ENCODE peak calls at places on chromosomes 6 and 20, in five cellular contexts. One of them, this sample, is unnamed.

GRCh38 chr6:126963077-126963809 is 155.2 kb upstream of the RSPO3 start:
- DNase-seq in GM12891: no peak
- DNase-seq in AG04449: no peak
- DNase-seq in stimulated activated CD4-positive, alpha-beta T cell treated with anti-CD3 and anti-CD28 coated beads, Interleukin-12 subunit alpha, Interleukin-12 subunit beta, amount 100 ng/mL, for 4 hours: no peak
- DNase-seq in SIG-M5: no peak
- DNase-seq in this sample: no peak

GRCh38 chr6:69090132-69090531 is 455.1 kb downstream of the ADGRB3 start:
- DNase-seq in GM12891: no peak
- DNase-seq in SIG-M5: no peak
- DNase-seq in stimulated activated CD4-positive, alpha-beta T cell treated with anti-CD3 and anti-CD28 coated beads, Interleukin-12 subunit alpha, Interleukin-12 subunit beta, amount 100 ng/mL, for 4 hours: no peak
- DNase-seq in AG04449: peak
- DNase-seq in this sample: no peak

GRCh38 chr6:28337103-28337520 is 1.2 kb upstream of the ZSCAN31 start:
- DNase-seq in GM12891: no peak
- DNase-seq in AG04449: no peak
- DNase-seq in stimulated activated CD4-positive, alpha-beta T cell treated with anti-CD3 and anti-CD28 coated beads, Interleukin-12 subunit alpha, Interleukin-12 subunit beta, amount 100 ng/mL, for 4 hours: no peak
- DNase-seq in SIG-M5: no peak
- DNase-seq in this sample: no peak

GRCh38 chr20:63737940-63738686 is 1.5 kb upstream of the SLC2A4RG start:
- DNase-seq in AG04449: no peak
- DNase-seq in stimulated activated CD4-positive, alpha-beta T cell treated with anti-CD3 and anti-CD28 coated beads, Interleukin-12 subunit alpha, Interleukin-12 subunit beta, amount 100 ng/mL, for 4 hours: no peak
- DNase-seq in SIG-M5: no peak
- DNase-seq in GM12891: no peak
- DNase-seq in this sample: no peak

GRCh38 chr6:150567823-150568383 is 31.8 kb upstream of the PLEKHG1 start:
- DNase-seq in AG04449: no peak
- DNase-seq in stimulated activated CD4-positive, alpha-beta T cell treated with anti-CD3 and anti-CD28 coated beads, Interleukin-12 subunit alpha, Interleukin-12 subunit beta, amount 100 ng/mL, for 4 hours: no peak
- DNase-seq in GM12891: no peak
- DNase-seq in SIG-M5: no peak
- DNase-seq in this sample: no peak

GRCh38 chr20:45223136-45223535 is 2.0 kb downstream of the SEMG2 start:
- DNase-seq in GM12891: no peak
- DNase-seq in AG04449: no peak
- DNase-seq in SIG-M5: no peak
- DNase-seq in stimulated activated CD4-positive, alpha-beta T cell treated with anti-CD3 and anti-CD28 coated beads, Interleukin-12 subunit alpha, Interleukin-12 subunit beta, amount 100 ng/mL, for 4 hours: no peak
- DNase-seq in this sample: no peak

GRCh38 chr6:19333936-19334335 is 503.2 kb upstream of the ID4 start:
- DNase-seq in AG04449: no peak
- DNase-seq in SIG-M5: no peak
- DNase-seq in stimulated activated CD4-positive, alpha-beta T cell treated with anti-CD3 and anti-CD28 coated beads, Interleukin-12 subunit alpha, Interleukin-12 subunit beta, amount 100 ng/mL, for 4 hours: no peak
- DNase-seq in GM12891: no peak
- DNase-seq in this sample: no peak

GRCh38 chr20:46084805-46085792 is 4.7 kb downstream of the NCOA5 start:
- DNase-seq in AG04449: no peak
- DNase-seq in GM12891: no peak
- DNase-seq in stimulated activated CD4-positive, alpha-beta T cell treated with anti-CD3 and anti-CD28 coated beads, Interleukin-12 subunit alpha, Interleukin-12 subunit beta, amount 100 ng/mL, for 4 hours: no peak
- DNase-seq in SIG-M5: no peak
- DNase-seq in this sample: no peak

GRCh38 chr6:42907336-42907735 is 8.5 kb upstream of the PTCRA start:
- DNase-seq in GM12891: no peak
- DNase-seq in AG04449: no peak
- DNase-seq in SIG-M5: no peak
- DNase-seq in stimulated activated CD4-positive, alpha-beta T cell treated with anti-CD3 and anti-CD28 coated beads, Interleukin-12 subunit alpha, Interleukin-12 subunit beta, amount 100 ng/mL, for 4 hours: no peak
- DNase-seq in this sample: no peak

GRCh38 chr6:37709932-37710565 is 12.4 kb upstream of the MDGA1 start:
- DNase-seq in AG04449: no peak
- DNase-seq in GM12891: no peak
- DNase-seq in SIG-M5: no peak
- DNase-seq in stimulated activated CD4-positive, alpha-beta T cell treated with anti-CD3 and anti-CD28 coated beads, Interleukin-12 subunit alpha, Interleukin-12 subunit beta, amount 100 ng/mL, for 4 hours: no peak
- DNase-seq in this sample: no peak

GRCh38 chr6:21887301-21888185 is 294.0 kb downstream of the SOX4 start:
- DNase-seq in GM12891: no peak
- DNase-seq in AG04449: no peak
- DNase-seq in SIG-M5: no peak
- DNase-seq in stimulated activated CD4-positive, alpha-beta T cell treated with anti-CD3 and anti-CD28 coated beads, Interleukin-12 subunit alpha, Interleukin-12 subunit beta, amount 100 ng/mL, for 4 hours: no peak
- DNase-seq in this sample: no peak

GRCh38 chr6:56866917-56867522 is 87.9 kb upstream of the BEND6 start:
- DNase-seq in GM12891: no peak
- DNase-seq in SIG-M5: no peak
- DNase-seq in stimulated activated CD4-positive, alpha-beta T cell treated with anti-CD3 and anti-CD28 coated beads, Interleukin-12 subunit alpha, Interleukin-12 subunit beta, amount 100 ng/mL, for 4 hours: no peak
- DNase-seq in AG04449: no peak
- DNase-seq in this sample: no peak

GRCh38 chr6:27066802-27067201 is 180.7 kb upstream of the PRSS16 start:
- DNase-seq in SIG-M5: no peak
- DNase-seq in AG04449: no peak
- DNase-seq in GM12891: no peak
- DNase-seq in stimulated activated CD4-positive, alpha-beta T cell treated with anti-CD3 and anti-CD28 coated beads, Interleukin-12 subunit alpha, Interleukin-12 subunit beta, amount 100 ng/mL, for 4 hours: no peak
- DNase-seq in this sample: no peak

GRCh38 chr6:1391692-1392309 is 2.4 kb downstream of the FOXF2 start:
- DNase-seq in AG04449: no peak
- DNase-seq in SIG-M5: no peak
- DNase-seq in stimulated activated CD4-positive, alpha-beta T cell treated with anti-CD3 and anti-CD28 coated beads, Interleukin-12 subunit alpha, Interleukin-12 subunit beta, amount 100 ng/mL, for 4 hours: no peak
- DNase-seq in GM12891: no peak
- DNase-seq in this sample: no peak

GRCh38 chr6:56902551-56903464 is 52.1 kb upstream of the BEND6 start:
- DNase-seq in stimulated activated CD4-positive, alpha-beta T cell treated with anti-CD3 and anti-CD28 coated beads, Interleukin-12 subunit alpha, Interleukin-12 subunit beta, amount 100 ng/mL, for 4 hours: no peak
- DNase-seq in SIG-M5: no peak
- DNase-seq in AG04449: peak
- DNase-seq in GM12891: no peak
- DNase-seq in this sample: no peak

GRCh38 chr6:97462031-97462430 is 179.0 kb upstream of the MMS22L start:
- DNase-seq in stimulated activated CD4-positive, alpha-beta T cell treated with anti-CD3 and anti-CD28 coated beads, Interleukin-12 subunit alpha, Interleukin-12 subunit beta, amount 100 ng/mL, for 4 hours: no peak
- DNase-seq in AG04449: no peak
- DNase-seq in GM12891: no peak
- DNase-seq in SIG-M5: no peak
- DNase-seq in this sample: no peak

This sample was measured in activated naive CD4-positive, alpha-beta T cell treated with anti-CD3 and anti-CD28 coated beads, Interleukin-2, amount 50 U/mL, for 16 hours.